ENCODE peak calls at places on chromosomes 7 and 10, in four cellular contexts. E is activated naive CD8-positive, alpha-beta T cell treated with anti-CD3 and anti-CD28 coated beads, Interleukin-2, amount 50 U/mL, for 24 hours; F is heart right ventricle; X is PC-3. L is an unnamed sample.

GRCh38 chr7:35424869-35425495 is 171.1 kb upstream of the TBX20 start:
- ATAC-seq in E (peak), F (peak), X (peak), L (peak)

GRCh38 chr7:129209067-129209926 is 15.5 kb upstream of the AHCYL2 start:
- ATAC-seq in E (no peak), F (no peak), X (no peak), L (no peak)

GRCh38 chr7:117645456-117646181 is 165.8 kb downstream of the CFTR start:
- ATAC-seq in E (no peak), F (no peak), X (no peak), L (no peak)

GRCh38 chr10:4059471-4060138 is 274.6 kb upstream of the KLF6 start:
- ATAC-seq in E (no peak), F (no peak), X (no peak), L (no peak)

GRCh38 chr7:100476903-100477870 is 1.8 kb downstream of the TSC22D4 start:
- ATAC-seq in E (no peak), F (peak), X (no peak), L (no peak)

GRCh38 chr7:143492799-143493568 is 15.3 kb downstream of the TAS2R41 start:
- ATAC-seq in E (no peak), F (no peak), X (no peak), L (peak)

GRCh38 chr7:44087914-44088838 is 5.8 kb upstream of the POLM start:
- ATAC-seq in E (peak), F (peak), X (peak), L (peak)

GRCh38 chr7:66256281-66256680 is 51.1 kb downstream of the TPST1 start:
- ATAC-seq in E (no peak), F (no peak), X (no peak), L (no peak)

GRCh38 chr7:152136623-152137022 is 111.1 kb downstream of the GALNT11 start:
- ATAC-seq in E (no peak), F (peak), X (no peak), L (peak)

GRCh38 chr7:265998-266850 is 23.7 kb upstream of the FOXL3 start:
- ATAC-seq in E (no peak), F (no peak), X (no peak), L (peak)

GRCh38 chr7:823639-824038 is 8.6 kb upstream of the SUN1 start:
- ATAC-seq in E (no peak), F (no peak), X (no peak), L (no peak)

GRCh38 chr7:133491319-133491718 is 238.4 kb downstream of the EXOC4 start:
- ATAC-seq in E (peak), F (no peak), X (peak), L (no peak)

GRCh38 chr10:77631241-77631640 is 6.4 kb downstream of the KCNMA1 start:
- ATAC-seq in E (no peak), F (no peak), X (no peak), L (no peak)

GRCh38 chr10:47264797-47265281 is 35.2 kb upstream of the GDF10 start:
- ATAC-seq in E (peak), F (no peak), X (no peak), L (no peak)

GRCh38 chr10:92382631-92383030 is 91.7 kb downstream of the MARCHF5 start:
- ATAC-seq in E (no peak), F (no peak), X (no peak), L (no peak)

GRCh38 chr7:105909742-105910141 is 33.3 kb upstream of the ATXN7L1 start:
- ATAC-seq in E (peak), F (no peak), X (no peak), L (no peak)

GRCh38 chr7:142866361-142867096 is 11.7 kb downstream of the EPHB6 start:
- ATAC-seq in E (no peak), F (peak), X (peak), L (peak)

GRCh38 chr10:79203833-79204232 is 135.1 kb downstream of the ZMIZ1 start:
- ATAC-seq in E (no peak), F (peak), X (no peak), L (peak)

L was measured in SK-N-SH treated with all-trans-retinoic acid at 6 μM for 48 hours.